ENCODE peak calls at places on chromosomes 4 and X, in six cellular contexts. X, I, C, Q, V and M are unnamed samples.

GRCh38 chrX:131067846-131068745 is 9.9 kb downstream of the ARHGAP36 start:
- DNase-seq in X (no peak), I (no peak), Q (no peak), C (no peak), V (no peak), M (no peak)

GRCh38 chrX:111329370-111329769 is 59.1 kb upstream of the CAPN6 start:
- DNase-seq in Q (no peak), V (no peak), C (no peak), I (no peak), X (no peak), M (no peak)

GRCh38 chr4:170214101-170214500 is 124.3 kb upstream of the AADAT start:
- DNase-seq in Q (no peak), X (no peak), C (no peak), V (no peak), I (no peak), M (no peak)

GRCh38 chr4:52173470-52174055 is 122.5 kb downstream of the SPATA18 start:
- DNase-seq in I (no peak), V (no peak), C (peak), Q (no peak), X (no peak), M (no peak)

GRCh38 chrX:38800981-38801845 is at the start of gene MID1IP1:
- DNase-seq in X (peak), Q (peak), V (peak), C (no peak), I (peak), M (peak)

GRCh38 chrX:114800719-114801118 is 216.7 kb downstream of the IL13RA2 start:
- DNase-seq in Q (no peak), V (no peak), C (peak), X (no peak), I (no peak), M (no peak)

GRCh38 chr4:81631958-81632439 is 160.3 kb upstream of the RASGEF1B start:
- DNase-seq in V (no peak), Q (no peak), C (peak), I (no peak), X (no peak), M (peak)

GRCh38 chrX:145844886-145845285 is 27.3 kb downstream of the SLITRK2 start:
- DNase-seq in X (no peak), C (no peak), V (no peak), Q (no peak), I (no peak), M (no peak)

GRCh38 chr4:61614256-61614655 is 414.1 kb downstream of the ADGRL3 start:
- DNase-seq in V (no peak), Q (no peak), X (no peak), C (peak), I (no peak), M (no peak)

GRCh38 chr4:143184217-143184502 is 557 bp upstream of the USP38 start:
- DNase-seq in X (no peak), Q (peak), I (no peak), V (no peak), C (no peak), M (no peak)

GRCh38 chr4:180150818-180151217 is 2092.4 kb upstream of the TENM3 start:
- DNase-seq in X (no peak), C (peak), I (no peak), V (no peak), Q (no peak), M (no peak)

GRCh38 chrX:292900-293897 is 12.0 kb downstream of the PLCXD1 start:
- DNase-seq in V (no peak), X (peak), I (no peak), Q (no peak), C (no peak), M (no peak)

GRCh38 chrX:69424161-69424560 is 80.0 kb upstream of the NALF2 start:
- DNase-seq in Q (no peak), X (no peak), V (no peak), C (no peak), I (no peak), M (no peak)

GRCh38 chrX:110188701-110189558 is 129.0 kb downstream of the AMMECR1 start:
- DNase-seq in X (no peak), I (no peak), C (no peak), Q (no peak), V (no peak), M (no peak)

GRCh38 chr4:5941601-5942000 is 48.7 kb upstream of the CRMP1 start:
- DNase-seq in C (no peak), X (peak), Q (no peak), V (no peak), I (no peak), M (no peak)

GRCh38 chr4:1244081-1244977 is 4.6 kb downstream of the CTBP1 start:
- DNase-seq in C (no peak), V (no peak), X (peak), I (peak), Q (no peak), M (peak)

GRCh38 chrX:109943740-109944092 is 59.2 kb upstream of the TMEM164 start:
- DNase-seq in C (no peak), X (no peak), Q (no peak), V (no peak), I (no peak), M (no peak)

GRCh38 chr4:147485167-147485566 is 4.3 kb downstream of the EDNRA start:
- DNase-seq in X (no peak), I (no peak), Q (no peak), C (no peak), V (no peak), M (no peak)

GRCh38 chrX:41334866-41335589 is 1.1 kb downstream of the DDX3X start:
- DNase-seq in C (no peak), X (peak), I (peak), Q (no peak), V (no peak), M (no peak)

GRCh38 chr4:133188433-133189175 is 39.5 kb downstream of the PCDH10 start:
- DNase-seq in V (no peak), C (no peak), I (no peak), Q (no peak), X (no peak), M (no peak)

GRCh38 chrX:71482228-71482958 is 50.5 kb upstream of the OGT start:
- DNase-seq in X (no peak), I (no peak), Q (no peak), V (no peak), C (no peak), M (no peak)

GRCh38 chrX:19389217-19389616 is 45.5 kb downstream of the PDHA1 start:
- DNase-seq in C (no peak), Q (no peak), V (no peak), I (no peak), X (no peak), M (no peak)

GRCh38 chr4:57554693-57555092 is 444.5 kb upstream of the IGFBP7 start:
- DNase-seq in X (no peak), C (no peak), V (no peak), I (no peak), Q (no peak), M (no peak)

GRCh38 chr4:113086172-113086695 is 36.8 kb downstream of the ANK2 start:
- DNase-seq in V (no peak), X (no peak), Q (peak), I (no peak), C (no peak), M (no peak)

GRCh38 chrX:108699368-108699767 is 37.0 kb downstream of the IRS4 start:
- DNase-seq in C (no peak), X (no peak), Q (peak), V (peak), I (no peak), M (no peak)

GRCh38 chr4:47525154-47525819 is 40.2 kb downstream of the ATP10D start:
- DNase-seq in Q (no peak), I (no peak), X (no peak), V (no peak), C (peak), M (no peak)

GRCh38 chrX:123590842-123591491 is 141.9 kb downstream of the THOC2 start:
- DNase-seq in V (no peak), X (no peak), C (no peak), Q (no peak), I (no peak), M (no peak)